ENCODE peak calls at places on chromosomes 6 and 20, in eight cellular contexts. M is tibial nerve, O is A549, J is transverse colon, P is H1, U is stomach, N is upper lobe of left lung, S is HepG2. Y is an unnamed sample.

GRCh38 chr6:151962246-151962846 is 154.9 kb downstream of the ESR1 start:
- DNase-seq in J (no peak), U (no peak), N (no peak), O (no peak), S (peak), P (no peak), M (no peak), Y (no peak)

GRCh38 chr20:63977392-63978276 is 1.8 kb downstream of the SAMD10 start:
- DNase-seq in U (no peak), M (no peak), J (no peak), O (no peak), S (peak), P (no peak), N (no peak), Y (no peak)

GRCh38 chr6:20840675-20841074 is 306.4 kb downstream of the CDKAL1 start:
- DNase-seq in O (no peak), P (no peak), J (no peak), N (no peak), M (no peak), U (no peak), S (no peak), Y (no peak)

GRCh38 chr6:164756142-164756541 is 553.3 kb downstream of the C6orf118 start:
- DNase-seq in P (no peak), S (no peak), N (no peak), U (no peak), O (no peak), J (no peak), M (no peak), Y (no peak)

GRCh38 chr6:6915813-6916547 is 191.8 kb upstream of the RREB1 start:
- DNase-seq in O (no peak), M (peak), P (no peak), U (no peak), N (peak), J (peak), S (no peak), Y (peak)

GRCh38 chr6:108958900-108959770 is 110.9 kb downstream of the ARMC2 start:
- DNase-seq in J (no peak), N (no peak), M (no peak), U (no peak), S (no peak), O (no peak), P (no peak), Y (no peak)

GRCh38 chr6:11961923-11962322 is 50.2 kb upstream of the HIVEP1 start:
- DNase-seq in P (no peak), U (no peak), J (no peak), N (no peak), O (no peak), S (no peak), M (no peak), Y (no peak)

GRCh38 chr6:71139249-71139648 is 149.4 kb upstream of the OGFRL1 start:
- DNase-seq in J (no peak), P (no peak), S (no peak), U (no peak), O (no peak), M (no peak), N (no peak), Y (no peak)

GRCh38 chr20:13102689-13103088 is 93.9 kb downstream of the SPTLC3 start:
- DNase-seq in M (no peak), N (no peak), J (peak), O (no peak), P (no peak), S (no peak), U (no peak), Y (no peak)

GRCh38 chr6:43924222-43924702 is 154.3 kb downstream of the VEGFA start:
- DNase-seq in N (no peak), M (no peak), S (no peak), O (no peak), P (no peak), U (peak), J (no peak), Y (peak)

GRCh38 chr6:10633216-10633615 is 61.2 kb downstream of the C6orf52 start:
- DNase-seq in O (peak), N (peak), U (no peak), S (peak), P (no peak), M (no peak), J (no peak), Y (no peak)

GRCh38 chr6:10595731-10596664 is 74.8 kb downstream of the GCNT2 start:
- DNase-seq in U (no peak), O (no peak), N (no peak), P (no peak), M (no peak), S (no peak), J (no peak), Y (no peak)

GRCh38 chr20:44785768-44786167 is 24.6 kb downstream of the RIMS4 start:
- DNase-seq in S (no peak), P (peak), O (peak), N (no peak), J (no peak), U (no peak), M (no peak), Y (no peak)

GRCh38 chr6:170221753-170222400 is 69.0 kb downstream of the DLL1 start:
- DNase-seq in S (no peak), J (peak), M (no peak), U (peak), P (no peak), O (no peak), N (peak), Y (no peak)

GRCh38 chr6:84001119-84001518 is 32.5 kb upstream of the MRAP2 start:
- DNase-seq in O (no peak), N (no peak), J (no peak), U (no peak), P (no peak), S (no peak), M (no peak), Y (no peak)

GRCh38 chr6:53282741-53283140 is 66.0 kb downstream of the ELOVL5 start:
- DNase-seq in U (no peak), N (no peak), J (no peak), P (no peak), S (no peak), O (no peak), M (no peak), Y (no peak)

GRCh38 chr6:28462401-28462800 is 19.1 kb upstream of the ZSCAN23 start:
- DNase-seq in S (no peak), J (no peak), O (no peak), M (no peak), U (no peak), N (no peak), P (no peak), Y (no peak)

GRCh38 chr6:154169193-154169847 is 130.3 kb downstream of the OPRM1 start:
- DNase-seq in S (no peak), M (no peak), J (no peak), O (no peak), U (no peak), N (peak), P (no peak), Y (no peak)

GRCh38 chr6:21277601-21278043 is 315.9 kb upstream of the SOX4 start:
- DNase-seq in J (no peak), U (no peak), P (peak), M (no peak), N (no peak), O (no peak), S (no peak), Y (no peak)

GRCh38 chr6:44558315-44559227 is 171.1 kb downstream of the CDC5L start:
- DNase-seq in M (no peak), S (no peak), P (no peak), J (no peak), U (no peak), O (no peak), N (no peak), Y (no peak)

GRCh38 chr6:95578106-95578410 is 723 bp downstream of the MANEA start:
- DNase-seq in O (no peak), P (no peak), J (no peak), M (no peak), U (no peak), N (no peak), S (peak), Y (no peak)

GRCh38 chr6:151313060-151313459 is 73.3 kb downstream of the AKAP12 start:
- DNase-seq in O (no peak), J (no peak), M (no peak), P (no peak), U (no peak), S (peak), N (no peak), Y (no peak)

GRCh38 chr6:15911753-15912504 is 217.0 kb upstream of the MYLIP start:
- DNase-seq in S (no peak), N (no peak), U (no peak), M (no peak), P (no peak), J (no peak), O (no peak), Y (no peak)

GRCh38 chr6:136502791-136503190 is 47.4 kb downstream of the MAP7 start:
- DNase-seq in J (no peak), O (no peak), N (no peak), U (no peak), M (no peak), S (no peak), P (no peak), Y (no peak)

GRCh38 chr6:108966855-108967755 is 118.9 kb downstream of the ARMC2 start:
- DNase-seq in P (no peak), M (no peak), U (peak), N (peak), S (peak), O (no peak), J (no peak), Y (peak)

GRCh38 chr6:43951063-43951755 is 176.0 kb downstream of the MRPL14 start:
- DNase-seq in J (peak), O (no peak), P (peak), S (peak), M (no peak), N (peak), U (peak), Y (no peak)

GRCh38 chr6:144578385-144579350 is 293.5 kb downstream of the UTRN start:
- DNase-seq in J (no peak), M (no peak), O (no peak), N (no peak), P (no peak), U (no peak), S (peak), Y (no peak)

GRCh38 chr6:170193326-170193821 is 97.5 kb downstream of the DLL1 start:
- DNase-seq in S (no peak), O (no peak), M (peak), P (no peak), J (no peak), U (no peak), N (no peak), Y (no peak)

GRCh38 chr20:42678895-42679294 is 510.8 kb downstream of the PTPRT start:
- DNase-seq in S (peak), U (no peak), O (no peak), M (no peak), P (peak), J (no peak), N (no peak), Y (no peak)

GRCh38 chr6:35731414-35731735 is 5.5 kb upstream of the ARMC12 start:
- DNase-seq in P (no peak), J (peak), O (peak), U (peak), M (peak), N (peak), S (peak), Y (peak)
- TF ChIP-seq POLR2A in P (peak), J (peak), O (peak), U (peak), M (peak), N (peak), S (no peak), Y (peak)

GRCh38 chr6:159282351-159282750 is 113.2 kb downstream of the FNDC1 start:
- DNase-seq in P (no peak), O (no peak), J (no peak), M (no peak), U (no peak), N (no peak), S (no peak), Y (no peak)
- TF ChIP-seq EP300 in P (no peak), O (no peak), J (no peak), M (no peak), U (no peak), N (no peak), S (no peak), Y (no peak)

GRCh38 chr6:100775667-100776066 is 105.5 kb downstream of the ASCC3 start:
- DNase-seq in M (no peak), P (no peak), S (no peak), O (no peak), J (no peak), N (no peak), U (no peak), Y (no peak)
- H3K27ac ChIP-seq in M (no peak), P (no peak), S (no peak), O (no peak), J (no peak), N (no peak), U (no peak), Y (no peak)

GRCh38 chr6:31580807-31581437 is 1.3 kb downstream of the LTB start:
- DNase-seq in U (peak), J (peak), S (peak), P (peak), N (peak), O (peak), M (peak), Y (peak)
- TF ChIP-seq POLR2A in U (no peak), J (peak), S (no peak), P (peak), N (no peak), O (peak), M (peak), Y (no peak)

DNA sequence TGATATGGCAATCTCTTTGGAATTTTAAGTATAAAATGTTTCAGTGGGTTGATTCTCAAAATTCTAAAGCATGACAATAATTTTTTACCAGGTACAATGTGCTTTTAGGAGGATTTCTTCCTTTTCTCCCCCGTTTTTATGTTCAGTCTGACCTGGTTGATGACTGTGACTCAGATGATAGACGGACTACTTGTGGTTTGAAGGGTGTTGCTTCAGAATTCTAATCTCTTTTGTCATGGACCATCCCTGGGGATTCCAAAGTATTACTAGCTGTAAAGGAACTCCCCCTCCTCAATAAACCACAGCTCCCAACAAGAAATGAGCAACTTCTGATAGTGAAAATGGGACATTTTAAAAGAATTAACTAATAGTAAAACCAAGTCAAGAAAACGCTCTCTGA is 34.9 kb upstream of the TNFAIP3 start:
- DNase-seq in N (no peak), O (peak), S (no peak), M (no peak), P (no peak), U (no peak), J (no peak), Y (no peak)
- TF ChIP-seq EP300 in N (no peak), O (no peak), S (no peak), M (no peak), P (no peak), U (no peak), J (no peak), Y (no peak)

GRCh38 chr20:34940126-34940525 is 15.5 kb downstream of the GSS start:
- DNase-seq in U (no peak), N (no peak), O (no peak), P (no peak), M (no peak), S (no peak), J (no peak), Y (no peak)
- H3K27ac ChIP-seq in U (peak), N (no peak), O (no peak), P (no peak), M (no peak), S (no peak), J (peak), Y (no peak)

DNA sequence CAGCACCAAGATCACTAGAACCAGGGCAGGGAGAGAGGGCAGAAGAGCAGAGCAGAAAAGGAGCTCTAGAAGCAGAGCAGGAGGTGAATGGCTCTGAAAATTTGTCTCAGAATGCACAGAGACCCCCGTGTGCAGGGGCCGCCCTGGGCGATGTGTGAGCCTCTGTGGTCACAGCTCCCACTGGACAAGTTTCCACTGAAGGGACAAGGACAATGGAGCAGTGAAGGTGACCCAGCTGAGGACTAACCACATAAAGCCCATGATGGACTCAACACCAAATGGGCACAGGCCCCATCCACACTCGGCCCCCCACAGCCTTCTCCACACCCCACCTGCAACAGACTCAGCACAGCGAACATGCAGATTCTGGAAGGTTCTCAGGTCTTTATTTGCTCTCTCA is 3.5 kb downstream of the HLA-B start:
- DNase-seq in O (no peak), N (no peak), P (no peak), M (no peak), S (no peak), J (no peak), U (no peak), Y (no peak)
- TF ChIP-seq POLR2A in O (no peak), N (no peak), P (no peak), M (no peak), S (no peak), J (no peak), U (no peak), Y (no peak)

DNA sequence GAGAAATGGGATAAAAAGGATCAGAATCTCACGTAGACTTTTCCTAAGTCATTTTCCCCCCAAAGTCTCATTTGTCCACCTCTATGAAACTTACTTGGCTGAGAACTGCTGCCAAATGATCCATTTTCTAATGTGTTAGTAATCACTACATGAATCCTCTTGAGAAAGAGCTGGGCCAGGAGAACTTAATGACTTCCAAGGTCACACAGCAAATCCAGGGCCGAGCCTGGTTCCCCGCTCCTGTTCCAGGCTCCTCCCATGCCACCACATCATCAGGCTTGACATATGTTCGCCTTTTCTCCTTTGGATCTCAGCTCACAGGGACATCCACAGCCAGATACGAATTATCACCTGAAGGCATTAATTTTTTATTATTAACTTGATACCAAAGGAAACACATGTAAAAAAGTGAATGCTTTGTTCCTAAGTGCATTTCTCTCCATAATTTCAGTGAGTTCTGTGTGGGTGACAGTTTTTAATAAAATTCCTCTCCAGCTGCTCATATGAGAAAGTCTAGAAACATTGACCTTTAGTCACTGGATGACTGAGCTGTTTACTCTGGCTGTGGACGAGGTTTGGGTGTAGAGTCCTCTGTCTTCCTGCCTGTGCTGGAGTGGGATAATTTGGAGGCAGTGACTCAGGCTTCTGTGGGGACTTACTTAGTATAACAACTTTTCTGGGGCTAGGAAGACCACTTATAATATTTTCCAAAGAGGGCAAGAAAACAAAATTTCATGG is 276.3 kb downstream of the PAX1 start:
- DNase-seq in M (peak), N (no peak), O (no peak), U (no peak), P (no peak), J (no peak), S (peak), Y (no peak)
- TF ChIP-seq EP300 in M (no peak), N (no peak), O (no peak), U (no peak), P (no peak), J (no peak), S (no peak), Y (no peak)

DNA sequence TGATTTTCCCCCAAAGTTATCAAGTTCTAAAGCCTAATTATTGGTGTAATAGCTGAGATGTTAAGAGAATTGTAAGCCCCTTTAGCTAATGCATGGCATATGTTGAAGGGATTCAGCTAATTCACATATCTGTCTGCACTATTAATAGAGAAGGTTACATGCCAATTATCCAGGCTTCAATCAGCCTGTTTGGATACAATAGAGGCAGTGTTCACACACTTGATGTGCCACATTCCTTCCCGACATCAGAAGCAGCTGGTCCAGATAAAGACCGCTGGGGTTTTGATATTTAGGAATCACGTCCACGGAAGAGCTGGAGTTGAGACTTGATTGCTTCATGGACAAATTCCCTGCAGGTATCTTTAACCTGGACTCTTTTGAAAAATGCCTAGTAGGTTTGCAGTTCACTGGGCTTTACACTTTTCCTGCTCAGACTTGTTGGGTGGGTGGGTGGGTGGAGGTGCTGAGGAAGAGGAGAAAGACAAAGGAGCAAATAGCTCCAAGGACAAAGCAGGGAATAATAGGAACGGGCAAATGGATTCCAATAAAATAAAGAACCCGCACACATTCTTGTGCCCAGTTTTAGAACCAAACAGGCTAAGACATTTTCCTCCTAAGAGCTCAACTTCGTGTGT is 142.6 kb upstream of the ZNF217 start:
- DNase-seq in N (no peak), P (no peak), J (no peak), O (no peak), U (no peak), M (no peak), S (peak), Y (no peak)
- H3K27ac ChIP-seq in N (no peak), P (peak), J (no peak), O (peak), U (peak), M (no peak), S (no peak), Y (no peak)

Y was measured in ovary.